ENCODE peak calls at places on chromosomes 13 and 19, in five cellular contexts. J is esophagus muscularis mucosa, A is heart right ventricle, F is adrenal gland, O is AG04449. H is an unnamed sample.
A peak's percentile ranks its signal among the peaks of the same experiment; 100 is the strongest.

GRCh38 chr19:6086081-6086858 is 24.0 kb downstream of the RFX2 start:
- DNase-seq in J (no peak), A (no peak), F (no peak), O (no peak), H (peak; percentile 63)

GRCh38 chr13:66994097-66994496 is 236.0 kb downstream of the PCDH9 start:
- DNase-seq in J (no peak), A (peak; percentile 50), F (peak; percentile 80), O (no peak), H (peak; percentile 47)

GRCh38 chr13:33318744-33319143 is 33.2 kb upstream of the STARD13 start:
- DNase-seq in J (no peak), A (no peak), F (no peak), O (no peak), H (no peak)

GRCh38 chr19:1182068-1182467 is 8.0 kb upstream of the SBNO2 start:
- DNase-seq in J (no peak), A (no peak), F (no peak), O (no peak), H (no peak)

GRCh38 chr13:55000043-55000442 is 1971.4 kb downstream of the OLFM4 start:
- DNase-seq in J (no peak), A (no peak), F (no peak), O (no peak), H (no peak)

GRCh38 chr13:46267166-46267565 is 55.4 kb downstream of the LRRC63 start:
- DNase-seq in J (no peak), A (no peak), F (no peak), O (no peak), H (no peak)

GRCh38 chr13:106212436-106213010 is 322.9 kb downstream of the EFNB2 start:
- DNase-seq in J (no peak), A (no peak), F (no peak), O (peak; percentile 36), H (no peak)

GRCh38 chr19:18340237-18340989 is at the start of gene PGPEP1:
- DNase-seq in J (no peak), A (peak; percentile 82), F (peak; percentile 69), O (no peak), H (peak; percentile 88)

GRCh38 chr19:33580645-33581037 is 41.1 kb upstream of the CHST8 start:
- DNase-seq in J (no peak), A (no peak), F (no peak), O (no peak), H (no peak)

GRCh38 chr13:87867426-87867825 is 196.3 kb downstream of the SLITRK5 start:
- DNase-seq in J (no peak), A (no peak), F (no peak), O (no peak), H (no peak)

GRCh38 chr13:69108486-69108885 is 999.1 kb upstream of the ATXN8OS start:
- DNase-seq in J (no peak), A (no peak), F (no peak), O (no peak), H (no peak)

GRCh38 chr13:88857256-88857655 is 1186.1 kb downstream of the SLITRK5 start:
- DNase-seq in J (no peak), A (no peak), F (no peak), O (no peak), H (no peak)

GRCh38 chr13:112951674-112952371 is 17.2 kb upstream of the MCF2L start:
- DNase-seq in J (no peak), A (no peak), F (no peak), O (no peak), H (no peak)

GRCh38 chr13:112953591-112954487 is 15.2 kb upstream of the MCF2L start:
- DNase-seq in J (no peak), A (no peak), F (no peak), O (no peak), H (no peak)

GRCh38 chr13:112954488-112955270 is 14.3 kb upstream of the MCF2L start:
- DNase-seq in J (no peak), A (no peak), F (no peak), O (no peak), H (no peak)

GRCh38 chr13:112955271-112955937 is 13.6 kb upstream of the MCF2L start:
- DNase-seq in J (no peak), A (no peak), F (no peak), O (no peak), H (no peak)

GRCh38 chr13:112952759-112953541 is 16.1 kb upstream of the MCF2L start:
- DNase-seq in J (no peak), A (no peak), F (no peak), O (no peak), H (no peak)
- H3K4me3 ChIP-seq in J (no peak overlapping the region), A (no peak overlapping the region), F (no peak overlapping the region), O (no peak overlapping the region), H (no peak overlapping the region)

GRCh38 chr19:7978196-7978825 is 27.1 kb downstream of the ELAVL1 start:
- DNase-seq in J (no peak), A (no peak), F (no peak), O (no peak), H (no peak)
- TF ChIP-seq CTCF in J (no peak), A (no peak), F (no peak), O (no peak), H (no peak)

GRCh38 chr13:65264066-65264465 is 1966.1 kb downstream of the PCDH9 start:
- DNase-seq in J (no peak), A (no peak), F (no peak), O (no peak), H (no peak)

GRCh38 chr13:65265988-65266387 is 1964.1 kb downstream of the PCDH9 start:
- DNase-seq in J (no peak), A (no peak), F (no peak), O (no peak), H (no peak)

DNA sequence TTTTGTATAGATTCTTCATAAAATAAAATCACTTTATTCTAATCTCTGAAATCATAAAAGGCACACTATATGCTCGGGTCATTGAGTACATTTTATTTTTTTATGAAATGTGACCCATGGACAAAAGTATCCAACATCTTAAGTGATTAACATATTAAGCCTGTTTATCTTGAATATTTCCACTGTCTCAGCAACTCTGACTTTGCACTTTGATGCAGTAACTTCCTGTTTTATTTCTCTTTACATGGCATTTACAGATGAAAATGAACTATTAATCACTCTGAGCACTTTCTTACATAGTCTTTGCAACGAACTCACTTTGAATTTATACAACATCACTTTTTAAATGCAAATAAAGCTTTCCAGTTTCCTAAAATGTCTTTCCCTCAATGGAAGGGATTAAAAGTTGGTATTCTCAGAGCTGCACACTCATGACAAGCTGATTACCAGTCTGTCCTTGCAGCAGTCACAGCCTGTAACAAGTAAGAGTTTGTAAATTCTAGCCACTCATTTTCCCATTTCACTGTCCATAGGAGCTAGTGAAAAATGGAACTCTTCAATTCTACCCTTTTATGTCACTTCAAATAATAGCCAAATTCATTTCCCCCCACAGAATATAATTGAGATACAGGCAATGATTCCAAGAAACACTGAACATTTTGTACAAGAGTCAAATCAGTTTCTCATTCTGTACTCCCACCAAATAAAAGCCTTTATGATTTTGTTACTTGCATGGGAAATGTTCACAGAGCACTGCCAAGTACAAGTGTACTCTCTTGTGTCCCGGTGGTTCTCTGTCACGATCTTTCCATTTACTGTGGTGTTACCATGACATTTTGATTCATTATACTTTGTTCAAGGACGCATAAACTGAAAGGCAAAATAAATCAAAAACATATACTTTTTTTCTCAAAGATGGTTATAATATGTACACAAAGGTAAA is 1968.9 kb downstream of the PCDH9 start:
- DNase-seq in J (no peak), A (no peak), F (no peak), O (no peak), H (no peak)
- H3K4me3 ChIP-seq in J (peak overlapping the region; percentile 25), A (peak overlapping the region; percentile 26), F (no peak overlapping the region), O (no peak overlapping the region), H (peak overlapping the region; percentile 9)

GRCh38 chr13:29454931-29455481 is 140.5 kb downstream of the SLC7A1 start:
- DNase-seq in J (peak; percentile 34), A (no peak), F (no peak), O (no peak), H (no peak)
- TF ChIP-seq CTCF in J (peak; percentile 4), A (peak; percentile 26), F (peak; percentile 15), O (peak; percentile 10), H (peak; percentile 21)

GRCh38 chr13:93413972-93414717 is 187.5 kb downstream of the GPC6 start:
- DNase-seq in J (no peak), A (no peak), F (no peak), O (no peak), H (no peak)
- H3K4me3 ChIP-seq in J (no peak overlapping the region), A (no peak overlapping the region), F (no peak overlapping the region), O (no peak overlapping the region), H (no peak overlapping the region)

DNA sequence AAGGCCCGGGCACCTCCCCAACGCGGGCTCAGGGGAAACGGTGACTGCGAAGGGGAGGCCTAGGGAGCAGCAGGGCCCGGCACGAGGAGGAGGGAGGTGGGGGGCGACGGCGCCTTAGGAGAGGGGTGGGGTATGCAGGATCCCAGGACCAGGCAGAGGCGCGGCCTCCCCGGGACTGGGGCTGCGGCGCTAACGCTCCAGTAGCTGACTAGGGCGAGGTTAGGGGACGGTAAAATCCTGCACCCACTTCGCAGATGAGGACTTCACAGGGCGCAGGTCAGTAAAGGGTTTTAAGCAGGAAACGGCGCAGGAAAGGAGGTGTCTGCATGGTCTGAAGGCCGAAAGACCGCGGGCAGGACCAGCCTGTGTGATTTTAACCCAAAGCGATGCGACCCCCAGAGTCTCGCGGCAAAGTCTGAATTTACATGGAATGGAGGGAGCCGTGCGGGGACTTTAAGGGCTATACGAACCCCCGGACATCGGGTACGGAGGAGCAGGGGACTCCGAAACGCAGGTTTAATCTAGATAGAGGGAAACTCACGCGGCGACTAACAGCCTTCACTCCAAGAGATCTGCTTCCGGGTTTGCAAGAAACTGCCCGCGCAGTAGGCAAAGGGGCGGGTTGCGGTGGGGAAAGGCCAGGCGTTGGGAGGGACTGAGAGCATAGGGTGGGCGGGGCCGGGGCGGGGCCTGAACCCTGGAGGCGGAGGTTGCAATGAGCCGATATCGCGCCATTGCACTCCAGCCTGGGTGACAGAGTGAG is at the start of gene ZNF665:
- DNase-seq in J (peak; percentile 97), A (peak; percentile 86), F (peak; percentile 94), O (no peak), H (peak; percentile 95)
- TF ChIP-seq CTCF in J (no peak), A (no peak), F (no peak), O (no peak), H (no peak)

GRCh38 chr13:90055121-90055520 is 1292.4 kb upstream of the MIR17HG start:
- DNase-seq in J (no peak), A (no peak), F (no peak), O (no peak), H (no peak)

GRCh38 chr13:90049989-90050671 is 1297.4 kb upstream of the MIR17HG start:
- DNase-seq in J (no peak), A (no peak), F (no peak), O (no peak), H (no peak)

GRCh38 chr13:90055760-90056159 is 1291.7 kb upstream of the MIR17HG start:
- DNase-seq in J (no peak), A (no peak), F (no peak), O (no peak), H (no peak)
- H3K4me3 ChIP-seq in J (no peak overlapping the region), A (no peak overlapping the region), F (no peak overlapping the region), O (no peak overlapping the region), H (no peak overlapping the region)

H was measured in foreskin fibroblast.